ENCODE peak calls at places on chromosomes 4 and X, in five cellular contexts. L is HepG2, K is GM12878, F is K562, W is SK-N-SH. O is an unnamed sample.

GRCh38 chr4:103012085-103012484 is 7.4 kb downstream of the SLC9B1 start:
- DNase-seq in L (no peak), K (no peak), F (peak), W (no peak), O (peak)

GRCh38 chr4:612052-612748 is 13.2 kb upstream of the PDE6B start:
- DNase-seq in L (no peak), K (no peak), F (no peak), W (no peak), O (no peak)

GRCh38 chr4:36343501-36343900 is 62.1 kb downstream of the DTHD1 start:
- DNase-seq in L (no peak), K (no peak), F (no peak), W (no peak), O (no peak)

GRCh38 chr4:83535520-83535944 is 376 bp upstream of the GPAT3 start:
- DNase-seq in L (peak), K (no peak), F (peak), W (no peak), O (peak)

GRCh38 chr4:143641406-143641805 is 59.1 kb downstream of the FREM3 start:
- DNase-seq in L (no peak), K (no peak), F (no peak), W (no peak), O (no peak)

GRCh38 chr4:98994474-98995182 is 893 bp upstream of the METAP1 start:
- DNase-seq in L (peak), K (no peak), F (peak), W (no peak), O (peak)

GRCh38 chr4:16627999-16628398 is 270.4 kb downstream of the LDB2 start:
- DNase-seq in L (no peak), K (no peak), F (no peak), W (no peak), O (peak)

GRCh38 chr4:99998062-99998880 is 48.2 kb upstream of the H2AZ1 start:
- DNase-seq in L (peak), K (peak), F (peak), W (peak), O (peak)

GRCh38 chr4:83387922-83388676 is 53.5 kb upstream of the HPSE start:
- DNase-seq in L (no peak), K (no peak), F (peak), W (no peak), O (no peak)

GRCh38 chrX:57379296-57379695 is 92.8 kb downstream of the FAAH2 start:
- DNase-seq in L (no peak), K (no peak), F (no peak), W (no peak), O (no peak)

GRCh38 chr4:77579406-77580076 is 26.1 kb upstream of the CXCL13 start:
- DNase-seq in L (no peak), K (no peak), F (no peak), W (no peak), O (peak)

GRCh38 chrX:107768051-107768450 is 7.5 kb downstream of the TSC22D3 start:
- DNase-seq in L (no peak), K (no peak), F (no peak), W (no peak), O (no peak)

GRCh38 chr4:86895692-86896488 is 3.7 kb upstream of the C4orf36 start:
- DNase-seq in L (peak), K (no peak), F (peak), W (peak), O (peak)

GRCh38 chr4:37803348-37803973 is 23.0 kb upstream of the PGM2 start:
- DNase-seq in L (peak), K (no peak), F (peak), W (peak), O (peak)

GRCh38 chr4:101660607-101661006 is 129.9 kb upstream of the BANK1 start:
- DNase-seq in L (no peak), K (no peak), F (no peak), W (no peak), O (no peak)

GRCh38 chr4:108829981-108830492 is 67.2 kb upstream of the ETNPPL start:
- DNase-seq in L (no peak), K (no peak), F (no peak), W (no peak), O (no peak)

GRCh38 chrX:39491548-39492297 is 606.0 kb downstream of the BCOR start:
- DNase-seq in L (no peak), K (peak), F (peak), W (no peak), O (no peak)

GRCh38 chrX:1464282-1465131 is 11.8 kb upstream of the ASMTL start:
- DNase-seq in L (no peak), K (no peak), F (no peak), W (no peak), O (no peak)

GRCh38 chr4:14054391-14054790 is 426.9 kb upstream of the BOD1L1 start:
- DNase-seq in L (no peak), K (no peak), F (no peak), W (no peak), O (no peak)

GRCh38 chr4:121155893-121156292 is 8.2 kb downstream of the TNIP3 start:
- DNase-seq in L (no peak), K (no peak), F (peak), W (peak), O (peak)

GRCh38 chr4:1879491-1879890 is 8.3 kb downstream of the NSD2 start:
- DNase-seq in L (no peak), K (no peak), F (no peak), W (no peak), O (peak)

GRCh38 chrX:54980334-54980733 is 13.7 kb downstream of the PFKFB1 start:
- DNase-seq in L (no peak), K (no peak), F (no peak), W (no peak), O (no peak)

GRCh38 chr4:48173055-48173991 is 39.3 kb upstream of the TXK start:
- DNase-seq in L (no peak), K (peak), F (peak), W (no peak), O (peak)

GRCh38 chr4:87853108-87853507 is 20.3 kb downstream of the MEPE start:
- DNase-seq in L (peak), K (no peak), F (peak), W (peak), O (peak)

GRCh38 chrX:1011632-1012283 is 200.7 kb downstream of the CRLF2 start:
- DNase-seq in L (no peak), K (no peak), F (no peak), W (no peak), O (no peak)

GRCh38 chr4:41719417-41719816 is 29.1 kb downstream of the PHOX2B start:
- DNase-seq in L (no peak), K (no peak), F (no peak), W (no peak), O (peak)

GRCh38 chr4:39977489-39978377 is at the start of gene PDS5A:
- DNase-seq in L (peak), K (peak), F (peak), W (peak), O (peak)

GRCh38 chr4:73707269-73707875 is 33.0 kb upstream of the CXCL8 start:
- DNase-seq in L (no peak), K (no peak), F (no peak), W (no peak), O (no peak)

GRCh38 chrX:155070038-155070437 is 898 bp downstream of the CMC4 start:
- DNase-seq in L (no peak), K (no peak), F (peak), W (no peak), O (no peak)

GRCh38 chr4:66852843-66853242 is 692.5 kb downstream of the CENPC start:
- DNase-seq in L (no peak), K (no peak), F (no peak), W (no peak), O (no peak)

GRCh38 chr4:48483006-48483776 is at the start of gene SLC10A4:
- DNase-seq in L (no peak), K (no peak), F (peak), W (peak), O (no peak)

GRCh38 chr4:76804060-76804459 is 93.9 kb downstream of the SOWAHB start:
- DNase-seq in L (no peak), K (no peak), F (no peak), W (no peak), O (no peak)

GRCh38 chr4:80610845-80611244 is 275.3 kb downstream of the CFAP299 start:
- DNase-seq in L (no peak), K (peak), F (no peak), W (no peak), O (peak)

GRCh38 chr4:7041851-7042696 is 1.1 kb upstream of the TADA2B start:
- DNase-seq in L (no peak), K (no peak), F (peak), W (peak), O (peak)

GRCh38 chr4:7042697-7043464 is at the start of gene TADA2B:
- DNase-seq in L (peak), K (peak), F (peak), W (peak), O (peak)

GRCh38 chr4:7045553-7045952 is 2.4 kb downstream of the TADA2B start:
- DNase-seq in L (no peak), K (no peak), F (no peak), W (no peak), O (no peak)

GRCh38 chr4:7044415-7044930 is 1.3 kb downstream of the TADA2B start:
- DNase-seq in L (no peak), K (no peak), F (no peak), W (no peak), O (no peak)

DNA sequence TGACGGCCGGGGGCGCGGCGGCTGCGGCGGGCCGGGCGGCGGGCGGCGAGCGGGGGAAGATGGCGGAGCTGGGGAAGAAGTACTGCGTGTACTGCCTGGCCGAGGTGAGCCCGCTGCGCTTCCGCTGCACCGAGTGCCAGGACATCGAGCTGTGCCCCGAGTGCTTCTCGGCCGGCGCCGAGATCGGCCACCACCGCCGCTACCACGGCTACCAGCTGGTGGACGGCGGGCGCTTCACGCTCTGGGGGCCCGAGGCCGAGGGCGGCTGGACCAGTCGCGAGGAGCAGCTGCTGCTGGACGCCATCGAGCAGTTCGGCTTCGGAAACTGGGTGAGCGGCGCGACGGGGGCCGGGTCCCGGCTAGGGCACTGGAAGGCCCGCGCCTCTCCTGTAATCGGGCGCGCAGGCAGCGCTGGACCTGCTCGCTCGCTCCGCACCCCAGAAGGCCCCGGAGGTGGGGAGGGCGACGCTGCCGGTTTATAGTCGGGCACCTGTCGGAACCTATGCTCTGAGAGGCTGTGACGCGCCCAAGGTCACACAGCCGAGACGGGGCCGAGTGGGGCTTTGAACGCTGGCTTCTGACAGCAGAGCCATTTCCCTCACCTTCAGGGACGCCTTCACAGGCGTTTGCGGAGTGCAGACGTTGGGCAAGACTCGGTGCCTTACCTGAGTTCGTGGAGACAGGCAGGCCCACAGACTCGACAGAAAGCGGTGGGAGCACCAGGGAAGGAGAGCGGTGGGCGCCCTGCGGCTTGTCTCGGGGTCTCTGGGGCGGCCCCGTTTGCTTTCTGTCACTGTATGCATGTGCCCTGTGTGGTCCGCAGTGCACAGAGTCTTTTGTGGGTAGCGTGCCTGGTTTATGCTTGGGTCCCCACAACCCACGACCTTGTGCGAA is 596 bp downstream of the TADA2B start:
- DNase-seq in L (no peak), K (no peak), F (peak), W (no peak), O (peak)
- TF ChIP-seq MXI1 in L (no peak), K (no peak), F (no peak), W (peak), O (peak)

GRCh38 chr4:8664031-8664805 is 71.7 kb downstream of the CPZ start:
- DNase-seq in L (no peak), K (no peak), F (no peak), W (no peak), O (no peak)
- TF ChIP-seq MXI1 in L (no peak), K (no peak), F (no peak), W (no peak), O (no peak)

GRCh38 chr4:175772170-175772685 is 39.8 kb downstream of the GPM6A start:
- DNase-seq in L (no peak), K (no peak), F (no peak), W (no peak), O (no peak)
- TF ChIP-seq MXI1 in L (no peak), K (no peak), F (no peak), W (no peak), O (no peak)

GRCh38 chrX:103941201-103941975 is 21.0 kb upstream of the TMSB15B start:
- DNase-seq in L (no peak), K (no peak), F (peak), W (peak), O (peak)
- TF ChIP-seq MXI1 in L (no peak), K (no peak), F (no peak), W (no peak), O (no peak)

DNA sequence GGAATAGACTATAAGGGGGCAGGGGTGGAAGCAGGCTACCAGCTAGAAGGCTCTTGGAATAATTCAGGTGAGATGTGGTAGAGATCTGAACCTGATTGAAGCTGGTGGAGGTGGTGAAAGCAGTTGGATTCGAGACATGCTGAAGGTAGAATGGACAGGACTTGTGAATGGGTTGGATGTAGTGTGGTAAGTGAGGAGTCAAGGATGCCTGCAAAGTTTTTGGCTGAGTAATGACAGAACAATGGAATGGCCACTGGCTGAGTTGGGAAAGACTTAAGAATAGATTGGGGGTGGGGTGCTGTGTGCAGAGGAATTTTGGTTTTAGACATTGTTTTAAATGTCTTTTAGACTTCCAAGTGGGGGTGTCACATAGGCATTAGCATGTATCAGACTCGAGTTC is 33.5 kb downstream of the HPF1 start:
- DNase-seq in L (no peak), K (no peak), F (no peak), W (no peak), O (peak)
- TF ChIP-seq MXI1 in L (no peak), K (no peak), F (no peak), W (no peak), O (no peak)

GRCh38 chrX:46317158-46317557 is 228.1 kb downstream of the ZNF674 start:
- DNase-seq in L (no peak), K (no peak), F (no peak), W (no peak), O (no peak)
- TF ChIP-seq MXI1 in L (no peak), K (no peak), F (no peak), W (no peak), O (no peak)

GRCh38 chrX:133685806-133686205 is 270.5 kb upstream of the GPC4 start:
- DNase-seq in L (no peak), K (no peak), F (no peak), W (peak), O (no peak)

GRCh38 chrX:133689997-133690599 is 274.8 kb upstream of the GPC4 start:
- DNase-seq in L (no peak), K (no peak), F (no peak), W (no peak), O (no peak)
- TF ChIP-seq MXI1 in L (no peak), K (no peak), F (no peak), W (no peak), O (no peak)

GRCh38 chrX:41952102-41952501 is 28.7 kb upstream of the CASK start:
- DNase-seq in L (no peak), K (no peak), F (no peak), W (no peak), O (no peak)

GRCh38 chrX:41946230-41946629 is 22.9 kb upstream of the CASK start:
- DNase-seq in L (no peak), K (no peak), F (no peak), W (no peak), O (no peak)

DNA sequence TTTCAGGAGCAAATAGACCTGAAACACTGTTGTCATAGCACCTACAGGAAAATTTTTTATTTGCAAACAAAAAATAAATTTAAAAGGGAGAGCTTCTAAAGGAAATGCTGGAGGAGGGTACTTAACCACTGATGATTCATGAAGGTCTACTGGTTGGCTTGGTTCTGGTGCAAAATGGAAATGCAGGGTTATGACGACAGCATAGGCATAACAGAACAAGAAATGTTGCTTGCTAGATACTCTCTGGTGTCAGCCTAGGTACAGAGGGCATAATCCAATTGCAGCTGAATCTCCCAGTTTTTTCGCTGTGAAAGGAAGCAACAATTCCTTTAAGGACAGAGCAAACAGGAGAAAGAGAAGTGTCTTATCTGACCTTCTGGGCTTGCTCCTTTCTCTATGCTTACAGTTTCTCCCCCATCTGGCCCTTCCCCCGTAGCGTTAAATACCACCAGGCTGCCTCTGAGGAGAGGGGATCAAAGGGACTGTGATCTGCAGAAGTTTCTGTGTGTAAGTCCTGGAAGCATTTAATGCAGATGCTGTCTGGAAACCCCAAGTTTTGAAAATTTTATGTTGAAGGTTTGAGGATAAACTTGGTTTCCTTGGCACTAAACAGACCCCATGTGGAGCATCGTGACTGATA is 23.7 kb upstream of the CASK start:
- DNase-seq in L (no peak), K (no peak), F (no peak), W (no peak), O (no peak)
- TF ChIP-seq MXI1 in L (no peak), K (no peak), F (no peak), W (no peak), O (no peak)

DNA sequence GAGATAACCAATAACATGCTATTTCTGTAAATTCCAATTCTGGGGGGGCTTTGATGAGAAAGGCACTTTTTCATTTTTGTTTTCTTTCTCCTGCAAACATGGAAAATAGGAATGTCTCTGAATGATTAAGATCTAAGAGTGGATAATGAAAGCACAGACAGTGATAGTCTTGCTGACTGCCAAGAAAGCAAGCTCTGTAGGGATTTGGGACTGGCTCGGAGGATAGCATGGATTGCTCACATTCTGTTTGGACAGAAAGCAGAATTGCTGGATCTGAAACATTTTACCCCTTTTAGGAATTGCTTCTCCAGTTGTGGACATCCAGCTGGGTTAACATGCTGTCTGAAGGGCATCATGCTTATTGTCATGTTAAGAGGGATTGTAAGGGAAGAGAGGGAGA is 145.2 kb downstream of the NHS start:
- DNase-seq in L (no peak), K (no peak), F (no peak), W (no peak), O (no peak)
- TF ChIP-seq MXI1 in L (no peak), K (no peak), F (no peak), W (no peak), O (no peak)

GRCh38 chr4:24003476-24003875 is 113.6 kb upstream of the PPARGC1A start:
- DNase-seq in L (no peak), K (no peak), F (no peak), W (no peak), O (no peak)
- TF ChIP-seq MXI1 in L (no peak), K (no peak), F (no peak), W (no peak), O (no peak)